ENCODE peak calls at places on chromosomes 1 and 21, in eight cellular contexts. One of them, this sample, is unnamed.

GRCh38 chr1:108615544-108615943 is 45.3 kb downstream of the HENMT1 start:
- DNase-seq in AG04450: no peak
- DNase-seq in iPS-NIHi11: no peak
- DNase-seq in hypothalamus: no peak
- DNase-seq in neural progenitor cell: no peak
- DNase-seq in effector memory CD4-positive, alpha-beta T cell: no peak
- DNase-seq in ascending aorta: no peak
- DNase-seq in SHP77 treated with DMSO at 0.1 percent for 48 hours: no peak
- DNase-seq in this sample: no peak

GRCh38 chr1:199264911-199265310 is 626.1 kb downstream of the PTPRC start:
- DNase-seq in AG04450: no peak
- DNase-seq in iPS-NIHi11: no peak
- DNase-seq in hypothalamus: no peak
- DNase-seq in neural progenitor cell: no peak
- DNase-seq in effector memory CD4-positive, alpha-beta T cell: no peak
- DNase-seq in ascending aorta: no peak
- DNase-seq in SHP77 treated with DMSO at 0.1 percent for 48 hours: no peak
- DNase-seq in this sample: no peak

GRCh38 chr1:89339039-89339438 is 24.8 kb upstream of the GBP6 start:
- DNase-seq in AG04450: no peak
- DNase-seq in iPS-NIHi11: no peak
- DNase-seq in hypothalamus: no peak
- DNase-seq in neural progenitor cell: no peak
- DNase-seq in effector memory CD4-positive, alpha-beta T cell: no peak
- DNase-seq in ascending aorta: no peak
- DNase-seq in SHP77 treated with DMSO at 0.1 percent for 48 hours: no peak
- DNase-seq in this sample: no peak

GRCh38 chr1:74011736-74012135 is 186.2 kb downstream of the LRRIQ3 start:
- DNase-seq in AG04450: no peak
- DNase-seq in iPS-NIHi11: no peak
- DNase-seq in hypothalamus: no peak
- DNase-seq in neural progenitor cell: no peak
- DNase-seq in effector memory CD4-positive, alpha-beta T cell: no peak
- DNase-seq in ascending aorta: no peak
- DNase-seq in SHP77 treated with DMSO at 0.1 percent for 48 hours: no peak
- DNase-seq in this sample: no peak

GRCh38 chr1:239811211-239811902 is 280.3 kb upstream of the FMN2 start:
- DNase-seq in AG04450: no peak
- DNase-seq in iPS-NIHi11: peak; percentile 42
- DNase-seq in hypothalamus: no peak
- DNase-seq in neural progenitor cell: peak; percentile 65
- DNase-seq in effector memory CD4-positive, alpha-beta T cell: no peak
- DNase-seq in ascending aorta: no peak
- DNase-seq in SHP77 treated with DMSO at 0.1 percent for 48 hours: no peak
- DNase-seq in this sample: peak; percentile 3

GRCh38 chr1:94954292-94955220 is 27.6 kb upstream of the CNN3 start:
- DNase-seq in AG04450: no peak
- DNase-seq in iPS-NIHi11: no peak
- DNase-seq in hypothalamus: no peak
- DNase-seq in neural progenitor cell: peak; percentile 71
- DNase-seq in effector memory CD4-positive, alpha-beta T cell: no peak
- DNase-seq in ascending aorta: no peak
- DNase-seq in SHP77 treated with DMSO at 0.1 percent for 48 hours: no peak
- DNase-seq in this sample: no peak

GRCh38 chr1:14369526-14370213 is 228.8 kb upstream of the KAZN start:
- DNase-seq in AG04450: no peak
- DNase-seq in iPS-NIHi11: no peak
- DNase-seq in hypothalamus: no peak
- DNase-seq in neural progenitor cell: no peak
- DNase-seq in effector memory CD4-positive, alpha-beta T cell: no peak
- DNase-seq in ascending aorta: no peak
- DNase-seq in SHP77 treated with DMSO at 0.1 percent for 48 hours: no peak
- DNase-seq in this sample: no peak

GRCh38 chr1:163069655-163070277 is 605 bp downstream of the RGS4 start:
- DNase-seq in AG04450: no peak
- DNase-seq in iPS-NIHi11: no peak
- DNase-seq in hypothalamus: no peak
- DNase-seq in neural progenitor cell: no peak
- DNase-seq in effector memory CD4-positive, alpha-beta T cell: no peak
- DNase-seq in ascending aorta: no peak
- DNase-seq in SHP77 treated with DMSO at 0.1 percent for 48 hours: no peak
- DNase-seq in this sample: no peak

GRCh38 chr1:168136709-168137514 is at the start of gene GPR161:
- DNase-seq in AG04450: no peak
- DNase-seq in iPS-NIHi11: peak; percentile 70
- DNase-seq in hypothalamus: peak; percentile 30
- DNase-seq in neural progenitor cell: peak; percentile 92
- DNase-seq in effector memory CD4-positive, alpha-beta T cell: no peak
- DNase-seq in ascending aorta: peak; percentile 75
- DNase-seq in SHP77 treated with DMSO at 0.1 percent for 48 hours: no peak
- DNase-seq in this sample: peak; percentile 61

GRCh38 chr1:1399870-1400575 is 888 bp upstream of the CCNL2 start:
- DNase-seq in AG04450: no peak
- DNase-seq in iPS-NIHi11: no peak
- DNase-seq in hypothalamus: no peak
- DNase-seq in neural progenitor cell: peak; percentile 47
- DNase-seq in effector memory CD4-positive, alpha-beta T cell: no peak
- DNase-seq in ascending aorta: no peak
- DNase-seq in SHP77 treated with DMSO at 0.1 percent for 48 hours: no peak
- DNase-seq in this sample: peak; percentile 14

GRCh38 chr21:27173052-27173451 is 206.2 kb upstream of the ADAMTS5 start:
- DNase-seq in AG04450: no peak
- DNase-seq in iPS-NIHi11: no peak
- DNase-seq in hypothalamus: no peak
- DNase-seq in neural progenitor cell: no peak
- DNase-seq in effector memory CD4-positive, alpha-beta T cell: no peak
- DNase-seq in ascending aorta: no peak
- DNase-seq in SHP77 treated with DMSO at 0.1 percent for 48 hours: no peak
- DNase-seq in this sample: no peak

GRCh38 chr1:110465038-110465813 is 14.3 kb downstream of the PROK1 start:
- DNase-seq in AG04450: no peak
- DNase-seq in iPS-NIHi11: no peak
- DNase-seq in hypothalamus: no peak
- DNase-seq in neural progenitor cell: no peak
- DNase-seq in effector memory CD4-positive, alpha-beta T cell: no peak
- DNase-seq in ascending aorta: no peak
- DNase-seq in SHP77 treated with DMSO at 0.1 percent for 48 hours: no peak
- DNase-seq in this sample: no peak

GRCh38 chr1:117166076-117166475 is 44.5 kb upstream of the TRIM45 start:
- DNase-seq in AG04450: peak; percentile 72
- DNase-seq in iPS-NIHi11: no peak
- DNase-seq in hypothalamus: no peak
- DNase-seq in neural progenitor cell: no peak
- DNase-seq in effector memory CD4-positive, alpha-beta T cell: no peak
- DNase-seq in ascending aorta: no peak
- DNase-seq in SHP77 treated with DMSO at 0.1 percent for 48 hours: no peak
- DNase-seq in this sample: no peak

GRCh38 chr1:2587071-2587859 is 688 bp downstream of the PRXL2B start:
- DNase-seq in AG04450: no peak
- DNase-seq in iPS-NIHi11: no peak
- DNase-seq in hypothalamus: no peak
- DNase-seq in neural progenitor cell: peak; percentile 70
- DNase-seq in effector memory CD4-positive, alpha-beta T cell: no peak
- DNase-seq in ascending aorta: no peak
- DNase-seq in SHP77 treated with DMSO at 0.1 percent for 48 hours: no peak
- DNase-seq in this sample: no peak

GRCh38 chr1:111516008-111516535 is 12.6 kb upstream of the ADORA3 start:
- DNase-seq in AG04450: no peak
- DNase-seq in iPS-NIHi11: peak; percentile 70
- DNase-seq in hypothalamus: no peak
- DNase-seq in neural progenitor cell: peak; percentile 21
- DNase-seq in effector memory CD4-positive, alpha-beta T cell: no peak
- DNase-seq in ascending aorta: peak; percentile 75
- DNase-seq in SHP77 treated with DMSO at 0.1 percent for 48 hours: no peak
- DNase-seq in this sample: no peak

GRCh38 chr1:3429320-3429719 is 25.1 kb upstream of the ARHGEF16 start:
- DNase-seq in AG04450: no peak
- DNase-seq in iPS-NIHi11: no peak
- DNase-seq in hypothalamus: no peak
- DNase-seq in neural progenitor cell: no peak
- DNase-seq in effector memory CD4-positive, alpha-beta T cell: no peak
- DNase-seq in ascending aorta: no peak
- DNase-seq in SHP77 treated with DMSO at 0.1 percent for 48 hours: no peak
- DNase-seq in this sample: no peak